ENCODE peak calls at places on chromosomes 7 and 10, in five cellular contexts. One of them, this sample, is unnamed.
A peak's percentile ranks its signal among the peaks of the same experiment; 100 is the strongest.

GRCh38 chr10:13684252-13684791 is 97.6 kb downstream of the PRPF18 start:
- DNase-seq in iPS-NIHi11: no peak
- DNase-seq in A549: no peak
- DNase-seq in T follicular helper cell: no peak
- DNase-seq in NCI-H2081: no peak
- DNase-seq in this sample: no peak

GRCh38 chr10:101012525-101013364 is 13.1 kb downstream of the LZTS2 start:
- DNase-seq in A549: peak; percentile 97
- DNase-seq in iPS-NIHi11: peak; percentile 79
- DNase-seq in NCI-H2081: peak; percentile 65
- DNase-seq in T follicular helper cell: peak; percentile 65
- DNase-seq in this sample: peak; percentile 32

GRCh38 chr10:88330174-88330573 is 252.9 kb downstream of the RNLS start:
- DNase-seq in NCI-H2081: no peak
- DNase-seq in T follicular helper cell: no peak
- DNase-seq in iPS-NIHi11: no peak
- DNase-seq in A549: no peak
- DNase-seq in this sample: no peak

GRCh38 chr10:91891285-91892001 is 17.8 kb downstream of the FGFBP3 start:
- DNase-seq in NCI-H2081: no peak
- DNase-seq in T follicular helper cell: no peak
- DNase-seq in A549: peak; percentile 30
- DNase-seq in iPS-NIHi11: no peak
- DNase-seq in this sample: no peak

GRCh38 chr10:24039897-24040296 is 169.0 kb upstream of the KIAA1217 start:
- DNase-seq in A549: no peak
- DNase-seq in iPS-NIHi11: no peak
- DNase-seq in T follicular helper cell: no peak
- DNase-seq in NCI-H2081: no peak
- DNase-seq in this sample: no peak

GRCh38 chr10:19845963-19846362 is 29.7 kb downstream of the PLXDC2 start:
- DNase-seq in A549: no peak
- DNase-seq in T follicular helper cell: no peak
- DNase-seq in iPS-NIHi11: no peak
- DNase-seq in NCI-H2081: peak; percentile 4
- DNase-seq in this sample: no peak

GRCh38 chr7:116210345-116211005 is at the start of gene TES:
- DNase-seq in A549: peak; percentile 80
- DNase-seq in iPS-NIHi11: peak; percentile 95
- DNase-seq in NCI-H2081: peak; percentile 89
- DNase-seq in T follicular helper cell: peak; percentile 26
- DNase-seq in this sample: peak; percentile 55

GRCh38 chr7:128151646-128152045 is 89.4 kb upstream of the LEP start:
- DNase-seq in T follicular helper cell: no peak
- DNase-seq in NCI-H2081: no peak
- DNase-seq in A549: no peak
- DNase-seq in iPS-NIHi11: no peak
- DNase-seq in this sample: no peak

GRCh38 chr7:155792315-155792960 is 19.8 kb downstream of the SHH start:
- DNase-seq in T follicular helper cell: no peak
- DNase-seq in A549: no peak
- DNase-seq in NCI-H2081: no peak
- DNase-seq in iPS-NIHi11: no peak
- DNase-seq in this sample: no peak

GRCh38 chr7:17773289-17773626 is 167.0 kb downstream of the SNX13 start:
- DNase-seq in iPS-NIHi11: no peak
- DNase-seq in NCI-H2081: no peak
- DNase-seq in A549: peak; percentile 2
- DNase-seq in T follicular helper cell: no peak
- DNase-seq in this sample: no peak

GRCh38 chr10:30902621-30903396 is 128.9 kb downstream of the ZNF438 start:
- DNase-seq in NCI-H2081: no peak
- DNase-seq in T follicular helper cell: no peak
- DNase-seq in A549: no peak
- DNase-seq in iPS-NIHi11: no peak
- DNase-seq in this sample: no peak